ENCODE peak calls at places on chromosomes 11 and 22, in five cellular contexts. One of them, this sample, is unnamed.
A peak's percentile ranks its signal among the peaks of the same experiment; 100 is the strongest.

GRCh38 chr22:49733631-49734030 is 94.0 kb downstream of the BRD1 start:
- DNase-seq in sigmoid colon: no peak
- DNase-seq in GM10248: no peak
- DNase-seq in natural killer cell: no peak
- DNase-seq in heart right ventricle: no peak
- DNase-seq in this sample: no peak

GRCh38 chr11:58928082-58928574 is 11.2 kb upstream of the GLYATL1 start:
- DNase-seq in heart right ventricle: no peak
- DNase-seq in GM10248: no peak
- DNase-seq in natural killer cell: no peak
- DNase-seq in sigmoid colon: no peak
- DNase-seq in this sample: no peak

GRCh38 chr11:79314906-79315689 is 125.7 kb downstream of the TENM4 start:
- DNase-seq in sigmoid colon: no peak
- DNase-seq in natural killer cell: no peak
- DNase-seq in GM10248: no peak
- DNase-seq in heart right ventricle: no peak
- DNase-seq in this sample: no peak

GRCh38 chr11:34644669-34645406 is 23.9 kb downstream of the EHF start:
- DNase-seq in GM10248: no peak
- DNase-seq in natural killer cell: no peak
- DNase-seq in heart right ventricle: no peak
- DNase-seq in sigmoid colon: no peak
- DNase-seq in this sample: no peak

GRCh38 chr11:6812391-6813005 is 13.0 kb upstream of the OR6A2 start:
- DNase-seq in sigmoid colon: no peak
- DNase-seq in natural killer cell: no peak
- DNase-seq in heart right ventricle: no peak
- DNase-seq in GM10248: peak; percentile 73
- DNase-seq in this sample: no peak

GRCh38 chr11:326842-327580 is 6.4 kb upstream of the IFITM3 start:
- DNase-seq in GM10248: peak; percentile 81
- DNase-seq in natural killer cell: no peak
- DNase-seq in sigmoid colon: peak; percentile 93
- DNase-seq in heart right ventricle: peak; percentile 84
- DNase-seq in this sample: peak; percentile 59

GRCh38 chr11:84673753-84674152 is 953.4 kb downstream of the DLG2 start:
- DNase-seq in heart right ventricle: no peak
- DNase-seq in sigmoid colon: no peak
- DNase-seq in GM10248: no peak
- DNase-seq in natural killer cell: no peak
- DNase-seq in this sample: no peak

GRCh38 chr11:121391914-121392313 is 60.2 kb upstream of the SORL1 start:
- DNase-seq in heart right ventricle: no peak
- DNase-seq in natural killer cell: no peak
- DNase-seq in GM10248: no peak
- DNase-seq in sigmoid colon: no peak
- DNase-seq in this sample: no peak

GRCh38 chr11:44203270-44204043 is 106.5 kb downstream of the ALX4 start:
- DNase-seq in heart right ventricle: peak; percentile 28
- DNase-seq in GM10248: no peak
- DNase-seq in sigmoid colon: no peak
- DNase-seq in natural killer cell: no peak
- DNase-seq in this sample: no peak

GRCh38 chr11:112227002-112227401 is 774 bp downstream of the PTS start:
- DNase-seq in GM10248: no peak
- DNase-seq in heart right ventricle: no peak
- DNase-seq in natural killer cell: no peak
- DNase-seq in sigmoid colon: no peak
- DNase-seq in this sample: no peak

GRCh38 chr11:23903044-23903704 is 593.7 kb upstream of the LUZP2 start:
- DNase-seq in sigmoid colon: no peak
- DNase-seq in heart right ventricle: no peak
- DNase-seq in GM10248: no peak
- DNase-seq in natural killer cell: no peak
- DNase-seq in this sample: no peak

GRCh38 chr11:128522063-128522942 is 65.1 kb downstream of the ETS1 start:
- DNase-seq in sigmoid colon: peak; percentile 97
- DNase-seq in natural killer cell: peak; percentile 87
- DNase-seq in heart right ventricle: peak; percentile 96
- DNase-seq in GM10248: peak; percentile 95
- DNase-seq in this sample: peak; percentile 76

GRCh38 chr11:64764753-64765152 is 5.0 kb upstream of the PYGM start:
- DNase-seq in sigmoid colon: no peak
- DNase-seq in heart right ventricle: no peak
- DNase-seq in GM10248: no peak
- DNase-seq in natural killer cell: no peak
- DNase-seq in this sample: no peak

GRCh38 chr11:64763804-64764611 is 4.2 kb upstream of the PYGM start:
- DNase-seq in GM10248: peak; percentile 17
- DNase-seq in sigmoid colon: no peak
- DNase-seq in natural killer cell: peak; percentile 58
- DNase-seq in heart right ventricle: no peak
- DNase-seq in this sample: no peak

GRCh38 chr11:64765841-64766682 is 6.3 kb upstream of the PYGM start:
- DNase-seq in natural killer cell: no peak
- DNase-seq in GM10248: peak; percentile 6
- DNase-seq in sigmoid colon: peak; percentile 63
- DNase-seq in heart right ventricle: no peak
- DNase-seq in this sample: no peak

GRCh38 chr11:64766881-64767280 is 7.1 kb upstream of the PYGM start:
- DNase-seq in natural killer cell: no peak
- DNase-seq in GM10248: no peak
- DNase-seq in heart right ventricle: no peak
- DNase-seq in sigmoid colon: peak; percentile 67
- DNase-seq in this sample: no peak

DNA sequence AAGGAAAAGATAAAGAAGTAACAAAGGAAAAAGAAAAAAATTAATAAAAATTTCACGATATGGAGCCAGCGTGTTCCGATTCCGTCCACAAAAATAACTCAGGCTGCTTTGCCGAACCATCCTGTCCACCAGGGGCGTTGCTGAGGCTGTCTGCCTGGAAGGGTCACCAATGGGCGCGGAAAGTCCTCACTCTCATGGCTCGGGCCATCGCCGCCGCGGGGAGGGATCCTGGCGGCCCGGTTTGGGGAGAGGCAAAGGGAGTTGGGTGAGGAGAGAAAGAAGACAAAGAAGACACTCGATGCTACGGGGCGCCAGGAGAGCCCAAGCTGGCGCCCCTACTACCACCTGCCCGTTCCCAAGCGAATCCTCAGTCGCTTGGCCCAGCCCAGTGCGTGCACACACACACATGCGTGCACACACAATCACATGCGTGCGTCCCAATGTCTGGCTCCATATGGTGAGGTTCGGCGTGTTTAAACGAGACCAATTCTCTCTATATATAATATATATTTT is 5.6 kb upstream of the PYGM start:
- DNase-seq in heart right ventricle: no peak
- DNase-seq in natural killer cell: no peak
- DNase-seq in sigmoid colon: no peak
- DNase-seq in GM10248: no peak
- DNase-seq in this sample: no peak
- TF ChIP-seq CTCF in heart right ventricle: peak; percentile 25
- TF ChIP-seq CTCF in natural killer cell: no peak
- TF ChIP-seq CTCF in sigmoid colon: no peak
- TF ChIP-seq CTCF in GM10248: no peak
- TF ChIP-seq CTCF in this sample: no peak

DNA sequence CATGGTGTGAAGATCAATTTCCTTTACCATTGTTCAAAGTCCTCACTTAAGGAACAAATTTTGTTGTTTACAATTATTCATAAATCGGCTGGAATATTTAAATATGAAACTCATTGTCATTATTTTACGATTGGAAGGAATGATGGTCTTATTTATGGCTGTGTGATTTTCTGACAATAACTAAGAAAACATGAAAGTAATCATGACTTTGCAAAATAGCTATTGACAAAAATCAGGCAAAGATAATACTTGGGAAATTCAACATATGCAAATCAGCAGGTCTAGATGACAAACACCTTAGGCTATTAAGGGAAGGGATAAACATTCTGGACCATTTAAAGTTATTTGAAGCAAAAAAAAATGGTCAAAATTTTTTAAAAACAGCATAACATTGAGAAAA is 654.8 kb upstream of the CNTN5 start:
- DNase-seq in heart right ventricle: no peak
- DNase-seq in sigmoid colon: no peak
- DNase-seq in GM10248: no peak
- DNase-seq in natural killer cell: no peak
- DNase-seq in this sample: no peak
- TF ChIP-seq CTCF in heart right ventricle: no peak
- TF ChIP-seq CTCF in sigmoid colon: no peak
- TF ChIP-seq CTCF in GM10248: no peak
- TF ChIP-seq CTCF in natural killer cell: no peak
- TF ChIP-seq CTCF in this sample: no peak

GRCh38 chr22:23893957-23894709 is at the start of gene MIF:
- DNase-seq in heart right ventricle: peak; percentile 97
- DNase-seq in GM10248: peak; percentile 99
- DNase-seq in natural killer cell: peak; percentile 99
- DNase-seq in sigmoid colon: peak; percentile 96
- DNase-seq in this sample: peak; percentile 87

GRCh38 chr22:23893446-23893956 is 682 bp upstream of the MIF start:
- DNase-seq in natural killer cell: no peak
- DNase-seq in GM10248: no peak
- DNase-seq in sigmoid colon: peak; percentile 46
- DNase-seq in heart right ventricle: no peak
- DNase-seq in this sample: no peak

GRCh38 chr22:23895599-23896144 is 1.5 kb downstream of the MIF start:
- DNase-seq in natural killer cell: no peak
- DNase-seq in GM10248: no peak
- DNase-seq in sigmoid colon: no peak
- DNase-seq in heart right ventricle: no peak
- DNase-seq in this sample: no peak

GRCh38 chr22:23896166-23896522 is 2.0 kb downstream of the MIF start:
- DNase-seq in natural killer cell: no peak
- DNase-seq in sigmoid colon: no peak
- DNase-seq in GM10248: no peak
- DNase-seq in heart right ventricle: no peak
- DNase-seq in this sample: no peak

GRCh38 chr22:23894710-23895598 is 771 bp downstream of the MIF start:
- DNase-seq in natural killer cell: peak; percentile 44
- DNase-seq in sigmoid colon: peak; percentile 92
- DNase-seq in heart right ventricle: peak; percentile 58
- DNase-seq in GM10248: peak; percentile 84
- DNase-seq in this sample: peak; percentile 48
- TF ChIP-seq CTCF in natural killer cell: peak; percentile 39
- TF ChIP-seq CTCF in sigmoid colon: no peak
- TF ChIP-seq CTCF in heart right ventricle: no peak
- TF ChIP-seq CTCF in GM10248: peak; percentile 40
- TF ChIP-seq CTCF in this sample: no peak

GRCh38 chr11:118998822-118999221 is 884 bp downstream of the CENATAC start:
- DNase-seq in natural killer cell: no peak
- DNase-seq in heart right ventricle: no peak
- DNase-seq in sigmoid colon: no peak
- DNase-seq in GM10248: no peak
- DNase-seq in this sample: peak; percentile 39

GRCh38 chr11:118997627-118998387 is at the start of gene CENATAC:
- DNase-seq in heart right ventricle: peak; percentile 98
- DNase-seq in GM10248: peak; percentile 99
- DNase-seq in natural killer cell: peak; percentile 91
- DNase-seq in sigmoid colon: peak; percentile 97
- DNase-seq in this sample: peak; percentile 87

GRCh38 chr11:118998388-118998717 is 415 bp downstream of the CENATAC start:
- DNase-seq in GM10248: no peak
- DNase-seq in sigmoid colon: no peak
- DNase-seq in heart right ventricle: no peak
- DNase-seq in natural killer cell: no peak
- DNase-seq in this sample: no peak

GRCh38 chr11:119000906-119001305 is 3.0 kb downstream of the CENATAC start:
- DNase-seq in natural killer cell: no peak
- DNase-seq in heart right ventricle: no peak
- DNase-seq in GM10248: no peak
- DNase-seq in sigmoid colon: no peak
- DNase-seq in this sample: no peak

DNA sequence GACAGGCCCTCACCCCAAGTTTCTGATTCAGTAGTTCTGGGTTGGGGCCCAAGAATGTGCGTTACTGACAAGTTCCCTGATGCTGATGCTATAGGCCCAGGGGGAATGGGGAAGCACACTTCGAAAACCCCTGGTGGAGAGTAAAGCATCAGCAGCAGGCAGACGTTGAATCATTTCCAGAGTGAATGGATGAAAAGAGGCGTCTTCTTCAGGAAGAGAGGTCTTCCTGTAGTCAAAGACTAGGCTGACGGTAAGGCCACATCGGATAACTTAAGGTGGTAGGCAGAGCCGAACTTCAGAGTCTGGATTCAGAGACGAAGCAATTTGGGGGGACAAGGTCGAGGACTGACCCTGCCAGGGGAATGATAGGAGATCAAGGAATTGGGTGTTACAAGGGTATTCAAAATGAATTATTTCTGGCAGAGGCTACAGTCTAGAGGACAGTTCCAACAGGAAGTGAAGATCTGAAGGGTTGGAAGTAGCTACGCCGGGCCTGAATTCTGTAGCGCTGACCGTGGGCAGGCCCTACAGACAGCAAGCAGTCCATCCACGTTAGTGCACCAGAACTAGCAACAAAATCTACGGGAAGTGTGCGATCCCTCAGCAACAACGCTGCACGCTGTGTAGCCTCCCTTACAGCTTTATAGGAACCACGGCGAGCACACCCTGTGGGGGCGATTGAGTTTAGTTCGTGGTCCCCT is 862 bp upstream of the CENATAC start:
- DNase-seq in heart right ventricle: no peak
- DNase-seq in natural killer cell: no peak
- DNase-seq in sigmoid colon: no peak
- DNase-seq in GM10248: peak; percentile 69
- DNase-seq in this sample: no peak
- TF ChIP-seq CTCF in heart right ventricle: no peak
- TF ChIP-seq CTCF in natural killer cell: peak; percentile 11
- TF ChIP-seq CTCF in sigmoid colon: no peak
- TF ChIP-seq CTCF in GM10248: no peak
- TF ChIP-seq CTCF in this sample: no peak

GRCh38 chr22:44438056-44438455 is 60.0 kb downstream of the RTL6 start:
- DNase-seq in heart right ventricle: no peak
- DNase-seq in GM10248: no peak
- DNase-seq in natural killer cell: no peak
- DNase-seq in sigmoid colon: peak; percentile 53
- DNase-seq in this sample: no peak
- TF ChIP-seq CTCF in heart right ventricle: no peak
- TF ChIP-seq CTCF in GM10248: no peak
- TF ChIP-seq CTCF in natural killer cell: no peak
- TF ChIP-seq CTCF in sigmoid colon: no peak
- TF ChIP-seq CTCF in this sample: no peak

This sample was measured in omental fat pad.